ENCODE peak calls at places on chromosome 6, in five cellular contexts. F is pancreas, K is esophagus squamous epithelium, V is ovary, I is HCT116. L is an unnamed sample.

GRCh38 chr6:41258196-41258493 is 28.3 kb downstream of the TREM1 start:
- DNase-seq in F (no peak), V (no peak), I (no peak), K (no peak), L (no peak)

GRCh38 chr6:89711801-89712200 is 73.3 kb upstream of the LYRM2 start:
- DNase-seq in I (no peak), F (no peak), V (no peak), K (no peak), L (no peak)

GRCh38 chr6:170085475-170086401 is 205.1 kb downstream of the DLL1 start:
- DNase-seq in F (peak; percentile 8), V (peak; percentile 4), I (no peak), K (no peak), L (peak; percentile 1)

GRCh38 chr6:113558966-113559365 is 298.2 kb upstream of the MARCKS start:
- DNase-seq in F (no peak), K (no peak), I (no peak), V (no peak), L (no peak)

GRCh38 chr6:75207211-75207984 is 1.5 kb upstream of the COL12A1 start:
- DNase-seq in F (no peak), I (no peak), V (no peak), K (no peak), L (peak; percentile 23)

GRCh38 chr6:151209071-151209831 is 30.5 kb upstream of the AKAP12 start:
- DNase-seq in F (no peak), K (no peak), V (no peak), I (peak; percentile 53), L (no peak)

GRCh38 chr6:49766762-49767161 is 20.3 kb downstream of the PGK2 start:
- DNase-seq in F (no peak), I (no peak), K (no peak), V (no peak), L (no peak)

GRCh38 chr6:108768176-108768555 is 80.1 kb upstream of the ARMC2 start:
- DNase-seq in K (no peak), I (no peak), V (no peak), F (no peak), L (no peak)

GRCh38 chr6:167292301-167293087 is 1.4 kb downstream of the UNC93A start:
- DNase-seq in I (no peak), K (no peak), F (no peak), V (no peak), L (no peak)

GRCh38 chr6:40165036-40165709 is 230.9 kb upstream of the MOCS1 start:
- DNase-seq in V (no peak), I (no peak), K (no peak), F (peak; percentile 39), L (no peak)

GRCh38 chr6:5036309-5036708 is 32.5 kb upstream of the RPP40 start:
- DNase-seq in K (no peak), I (peak; percentile 8), F (no peak), V (no peak), L (no peak)

GRCh38 chr6:131952886-131953509 is 1.8 kb upstream of the CCN2 start:
- DNase-seq in K (no peak), V (no peak), F (no peak), I (no peak), L (no peak)

GRCh38 chr6:107230024-107230423 is 114.7 kb upstream of the BEND3 start:
- DNase-seq in K (no peak), I (no peak), V (no peak), F (no peak), L (no peak)

GRCh38 chr6:113149511-113149910 is 707.6 kb upstream of the MARCKS start:
- DNase-seq in F (no peak), K (no peak), V (no peak), I (no peak), L (no peak)

GRCh38 chr6:18425218-18425617 is 38.1 kb downstream of the RNF144B start:
- DNase-seq in I (no peak), F (no peak), V (no peak), K (no peak), L (no peak)

GRCh38 chr6:83341765-83342164 is 89.1 kb downstream of the ME1 start:
- DNase-seq in F (no peak), V (no peak), I (no peak), K (no peak), L (no peak)

GRCh38 chr6:107637316-107637715 is 147.4 kb downstream of the SOBP start:
- DNase-seq in K (no peak), F (no peak), V (no peak), I (no peak), L (no peak)

GRCh38 chr6:34447381-34447780 is 18.5 kb upstream of the PACSIN1 start:
- DNase-seq in F (no peak), I (no peak), V (no peak), K (no peak), L (no peak)

GRCh38 chr6:154428892-154429291 is 72.3 kb upstream of the IPCEF1 start:
- DNase-seq in V (no peak), I (no peak), K (no peak), F (no peak), L (no peak)

GRCh38 chr6:155162682-155163081 is 101.1 kb upstream of the CLDN20 start:
- DNase-seq in I (no peak), V (no peak), F (no peak), K (no peak), L (no peak)

GRCh38 chr6:165181951-165182414 is 127.4 kb downstream of the C6orf118 start:
- DNase-seq in K (no peak), V (no peak), F (no peak), I (no peak), L (no peak)

GRCh38 chr6:145155411-145155810 is 579.9 kb downstream of the EPM2A start:
- DNase-seq in K (no peak), V (no peak), F (no peak), I (no peak), L (no peak)

GRCh38 chr6:112117554-112117953 is 30.2 kb downstream of the FAM229B start:
- DNase-seq in K (no peak), I (no peak), F (no peak), V (no peak), L (no peak)

GRCh38 chr6:43702522-43703440 is 15.2 kb upstream of the MRPS18A start:
- DNase-seq in I (peak; percentile 92), V (peak; percentile 93), K (no peak), F (peak; percentile 83), L (peak; percentile 94)

GRCh38 chr6:156980515-156980914 is 203.3 kb downstream of the ARID1B start:
- DNase-seq in I (no peak), V (no peak), K (no peak), F (no peak), L (no peak)

GRCh38 chr6:38404900-38405556 is 234.7 kb downstream of the BTBD9 start:
- DNase-seq in F (no peak), K (no peak), V (no peak), I (no peak), L (no peak)

GRCh38 chr6:167120557-167121030 is 2.3 kb upstream of the CCR6 start:
- DNase-seq in F (no peak), V (no peak), K (no peak), I (no peak), L (no peak)

DNA sequence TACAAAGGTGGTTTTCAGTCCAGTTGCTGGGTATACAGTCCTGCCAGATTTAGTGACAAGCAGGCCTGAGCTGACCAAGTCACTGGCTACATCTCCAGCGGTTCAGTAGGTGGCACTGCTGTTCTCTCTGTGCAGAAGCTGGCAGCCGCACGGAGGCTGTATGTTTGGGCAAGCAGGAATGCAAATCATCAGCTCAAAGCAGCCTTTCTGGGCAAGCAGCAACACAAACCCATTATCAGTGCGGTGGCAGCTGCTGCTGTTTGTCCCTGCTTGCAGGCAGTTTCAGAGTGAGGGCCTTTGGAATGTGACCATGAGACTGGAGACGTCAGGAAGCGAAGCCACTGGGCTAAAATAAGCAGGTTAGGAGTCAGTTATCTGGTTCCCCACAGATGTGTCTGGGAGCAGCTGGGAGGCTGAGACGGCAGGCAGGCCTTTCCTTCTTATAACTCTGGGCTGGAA is 72.5 kb downstream of the TXLNB start:
- DNase-seq in V (peak; percentile 83), K (peak; percentile 52), F (peak; percentile 78), I (peak; percentile 73), L (peak; percentile 84)
- TF ChIP-seq CTCF in V (peak; percentile 77), K (peak; percentile 33), F (peak; percentile 10), I (peak; percentile 77), L (peak; percentile 78)

GRCh38 chr6:8064638-8065518 is 689 bp upstream of the BLOC1S5 start:
- DNase-seq in F (no peak), I (no peak), V (no peak), K (no peak), L (no peak)
- H3K27ac ChIP-seq in F (peak overlapping the region; percentile 75), I (peak overlapping the region; percentile 17), V (peak overlapping the region; percentile 87), K (peak overlapping the region; percentile 90), L (peak overlapping the region; percentile 91)

DNA sequence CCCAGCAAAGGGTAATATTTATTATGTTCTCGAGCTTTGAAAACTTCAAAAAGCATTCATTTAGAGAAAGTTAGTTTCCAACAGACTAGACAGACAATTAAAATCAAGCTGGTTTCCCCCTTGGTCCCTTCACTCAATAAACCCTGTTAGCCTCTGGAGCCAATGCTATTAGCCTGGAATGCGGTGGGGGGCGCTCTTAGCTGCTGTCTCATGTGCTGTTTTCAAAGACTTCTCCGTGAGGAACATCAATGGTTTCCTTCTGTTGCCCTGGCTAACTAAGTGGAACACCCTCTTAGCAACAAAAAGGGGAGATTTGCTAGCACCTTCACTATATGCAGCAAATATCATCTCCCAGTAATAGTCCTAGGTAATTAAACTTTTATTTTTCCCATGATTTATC is 86.4 kb downstream of the LY86 start:
- DNase-seq in F (no peak), K (no peak), V (no peak), I (no peak), L (no peak)
- TF ChIP-seq CTCF in F (no peak), K (no peak), V (no peak), I (peak; percentile 58), L (no peak)

GRCh38 chr6:135018057-135018456 is 36.6 kb downstream of the HBS1L start:
- DNase-seq in K (no peak), V (no peak), I (no peak), F (no peak), L (no peak)

GRCh38 chr6:135022050-135022697 is 32.4 kb downstream of the HBS1L start:
- DNase-seq in V (no peak), I (no peak), F (no peak), K (no peak), L (no peak)

GRCh38 chr6:135018961-135019360 is 35.7 kb downstream of the HBS1L start:
- DNase-seq in F (no peak), V (no peak), I (no peak), K (no peak), L (no peak)

GRCh38 chr6:135025175-135025574 is 29.4 kb downstream of the HBS1L start:
- DNase-seq in I (no peak), F (no peak), V (no peak), K (no peak), L (no peak)

GRCh38 chr6:135021310-135022049 is 33.1 kb downstream of the HBS1L start:
- DNase-seq in F (no peak), K (no peak), I (no peak), V (no peak), L (no peak)
- H3K27ac ChIP-seq in F (no peak overlapping the region), K (no peak overlapping the region), I (no peak overlapping the region), V (no peak overlapping the region), L (no peak overlapping the region)

DNA sequence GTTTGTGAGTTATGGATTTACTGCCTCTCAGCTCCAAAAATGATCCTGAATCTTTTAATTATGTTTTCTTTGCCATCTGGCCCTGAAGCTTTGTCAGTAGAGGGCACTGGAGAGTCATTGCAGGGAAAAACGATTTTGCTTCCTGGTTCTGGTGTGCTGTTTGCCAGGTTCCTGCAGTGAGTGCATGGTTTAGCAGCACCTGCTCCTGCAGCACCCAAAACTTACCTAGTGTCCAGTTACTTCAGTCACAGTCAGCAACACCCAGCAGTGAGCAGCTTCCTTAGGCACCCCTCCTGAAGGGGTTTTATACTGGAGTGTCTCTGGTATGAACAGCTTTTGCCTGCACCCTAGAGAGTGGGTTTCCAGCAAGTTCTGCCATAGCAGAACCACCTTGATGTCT is 6.0 kb upstream of the TRIM26 start:
- DNase-seq in I (no peak), F (peak; percentile 49), V (peak; percentile 41), K (no peak), L (no peak)
- TF ChIP-seq CTCF in I (peak; percentile 88), F (peak; percentile 45), V (peak; percentile 38), K (peak; percentile 66), L (peak; percentile 82)